ENCODE peak calls at places on chromosome 7, in seven cellular contexts. Z is brain microvascular endothelial cell, H is heart right ventricle, R is WERI-Rb-1, J is IMR-90, P is caudate nucleus, Q is hepatocyte. K is an unnamed sample.

GRCh38 chr7:68770649-68771048 is 827.6 kb upstream of the AUTS2 start:
- DNase-seq in P (no peak), Z (no peak), J (no peak), R (peak), H (peak), Q (peak), K (no peak)

GRCh38 chr7:47786557-47787248 is 161.6 kb downstream of the PKD1L1 start:
- DNase-seq in Q (peak), H (no peak), P (no peak), R (no peak), Z (peak), J (peak), K (peak)

GRCh38 chr7:82444220-82445049 is 858 bp upstream of the CACNA2D1 start:
- DNase-seq in P (no peak), Q (no peak), R (peak), J (no peak), H (no peak), Z (no peak), K (no peak)

GRCh38 chr7:1106063-1106782 is 18.3 kb downstream of the GPER1 start:
- DNase-seq in H (no peak), P (no peak), Z (no peak), J (no peak), R (no peak), Q (no peak), K (no peak)

GRCh38 chr7:139071683-139072082 is 35.8 kb upstream of the ZC3HAV1L start:
- DNase-seq in R (no peak), H (no peak), Q (no peak), P (no peak), Z (no peak), J (no peak), K (no peak)

GRCh38 chr7:122803323-122803722 is 82.9 kb downstream of the CADPS2 start:
- DNase-seq in J (no peak), Q (peak), Z (peak), H (peak), R (no peak), P (no peak), K (no peak)

GRCh38 chr7:38309555-38309954 is 36.1 kb upstream of the TARP start:
- DNase-seq in H (no peak), R (no peak), Z (no peak), Q (no peak), J (no peak), P (no peak), K (no peak)

GRCh38 chr7:46784746-46785145 is 797.2 kb downstream of the TNS3 start:
- DNase-seq in R (no peak), J (peak), Q (peak), P (no peak), Z (peak), H (no peak), K (peak)

GRCh38 chr7:142434666-142435174 is 176.9 kb upstream of the PRSS58 start:
- DNase-seq in P (no peak), J (no peak), Z (no peak), H (no peak), Q (no peak), R (no peak), K (no peak)

GRCh38 chr7:143172354-143172753 is 10.9 kb upstream of the TAS2R39 start:
- DNase-seq in Q (no peak), H (no peak), Z (no peak), J (no peak), R (no peak), P (no peak), K (peak)

DNA sequence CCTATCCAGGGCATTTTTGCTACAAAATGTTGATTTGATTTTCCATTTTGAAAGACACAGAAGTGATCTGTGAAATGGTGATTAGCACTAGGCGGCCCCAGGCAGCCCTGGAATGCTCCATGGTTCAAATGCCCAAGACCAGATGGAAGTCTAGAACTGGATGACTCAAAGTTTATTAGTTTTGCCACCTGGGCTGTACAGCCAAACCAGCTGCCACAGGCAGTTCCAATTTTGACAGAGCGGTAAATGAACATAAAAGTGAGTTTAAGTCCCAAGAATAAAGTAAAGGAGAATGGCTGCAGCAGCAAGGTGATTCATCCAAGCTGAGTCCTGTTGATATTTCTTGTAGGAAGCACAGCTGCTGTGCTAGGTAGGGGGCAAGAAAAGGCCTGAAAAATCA is 180.5 kb downstream of the SUGCT start:
- DNase-seq in J (peak), H (no peak), Q (no peak), R (no peak), P (no peak), Z (no peak), K (no peak)
- H3K27ac ChIP-seq in J (no peak), H (no peak), Q (no peak), R (no peak), P (no peak), Z (no peak), K (no peak)

DNA sequence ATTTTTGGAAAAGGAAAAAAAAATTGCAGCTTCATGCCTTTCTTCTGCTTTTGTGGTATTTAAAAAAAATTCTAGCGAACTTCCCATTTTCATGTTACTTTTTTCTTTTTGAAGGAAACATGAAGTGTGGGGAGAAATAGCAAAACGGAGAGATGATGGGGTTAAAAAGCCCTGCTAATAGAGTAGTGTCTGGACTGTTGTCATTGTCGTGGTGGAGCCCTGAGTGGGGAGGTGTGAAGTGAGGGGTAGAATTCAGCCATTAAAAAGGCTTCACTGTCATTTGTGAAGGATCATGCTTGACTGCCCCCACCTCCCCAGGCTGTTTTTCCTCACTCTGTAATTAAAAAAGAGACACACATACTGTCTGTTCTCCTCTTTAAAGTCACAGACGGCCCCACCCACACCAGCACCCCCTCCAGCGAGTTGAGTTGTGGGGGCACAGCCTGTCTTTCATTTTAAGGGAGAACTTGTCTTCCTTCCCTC is 272.5 kb downstream of the CREB5 start:
- DNase-seq in H (no peak), P (no peak), Q (no peak), J (no peak), R (no peak), Z (no peak), K (no peak)
- H3K27ac ChIP-seq in H (peak), P (peak), Q (no peak), J (no peak), R (no peak), Z (no peak), K (no peak)

GRCh38 chr7:25669300-25669781 is 441.1 kb upstream of the NPVF start:
- DNase-seq in H (no peak), R (no peak), J (no peak), Z (no peak), P (no peak), Q (no peak), K (no peak)
- H3K27ac ChIP-seq in H (peak), R (peak), J (no peak), Z (no peak), P (no peak), Q (peak), K (no peak)

DNA sequence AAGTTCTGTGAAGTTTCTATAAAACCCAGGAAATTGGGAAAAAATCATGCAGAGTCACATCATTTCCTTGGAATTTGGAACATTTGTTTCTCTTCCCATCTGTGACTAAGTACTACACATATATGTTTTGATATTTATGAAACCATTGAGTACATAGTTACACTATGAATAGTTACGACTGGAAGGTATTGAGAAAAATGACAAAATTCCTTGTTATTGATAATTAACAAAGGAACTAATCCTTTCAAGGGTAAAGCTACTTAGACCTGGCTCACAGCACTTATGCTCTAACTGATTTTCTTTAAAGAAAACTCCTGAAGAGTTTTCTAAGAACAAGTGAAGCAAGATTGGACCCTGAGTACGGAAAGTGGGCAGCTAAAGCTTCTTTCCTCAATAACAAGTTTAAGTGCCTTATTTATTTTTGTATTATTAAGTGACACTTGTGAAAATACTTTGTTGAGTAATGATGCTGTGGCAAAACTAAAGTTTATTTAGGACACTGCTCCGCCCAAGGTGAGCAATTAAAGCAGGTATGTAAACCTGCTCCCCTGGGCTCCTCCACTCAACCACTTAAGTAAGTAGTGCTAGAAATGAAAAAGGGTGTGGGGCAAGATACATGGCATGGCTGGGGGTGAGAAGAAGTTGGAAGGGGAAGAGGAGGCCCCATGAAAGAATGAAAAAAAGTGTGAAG is 11.9 kb upstream of the GLCCI1 start:
- DNase-seq in Q (no peak), R (no peak), J (peak), H (no peak), P (no peak), Z (no peak), K (peak)
- H3K27ac ChIP-seq in Q (peak), R (no peak), J (peak), H (no peak), P (no peak), Z (peak), K (peak)

DNA sequence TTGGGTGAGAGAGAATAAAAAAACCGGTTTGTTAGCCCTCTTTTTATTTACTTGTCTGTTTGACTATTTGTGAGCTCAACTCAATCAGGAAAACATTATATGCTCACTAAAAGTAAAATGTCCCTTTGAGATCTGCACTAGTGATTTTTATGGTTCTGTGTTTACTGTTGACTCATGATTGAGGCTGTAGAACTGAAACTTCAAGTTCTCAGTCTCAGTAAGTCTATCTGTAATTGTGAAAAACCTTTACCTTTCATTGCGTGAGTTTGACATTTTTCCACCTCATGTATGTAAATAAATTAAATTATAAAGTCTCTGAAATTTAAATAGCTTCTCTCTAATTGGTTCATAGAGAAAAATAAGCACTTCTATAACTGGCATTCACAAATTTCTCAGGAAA is 17.0 kb upstream of the CASD1 start:
- DNase-seq in Q (no peak), Z (no peak), J (no peak), H (no peak), R (no peak), P (no peak), K (no peak)
- H3K27ac ChIP-seq in Q (no peak), Z (no peak), J (no peak), H (no peak), R (no peak), P (no peak), K (no peak)

GRCh38 chr7:151132461-151133205 is 34.9 kb downstream of the GBX1 start:
- DNase-seq in H (no peak), R (no peak), Z (no peak), J (no peak), Q (no peak), P (no peak), K (no peak)
- H3K27ac ChIP-seq in H (no peak), R (no peak), Z (no peak), J (no peak), Q (no peak), P (peak), K (no peak)

DNA sequence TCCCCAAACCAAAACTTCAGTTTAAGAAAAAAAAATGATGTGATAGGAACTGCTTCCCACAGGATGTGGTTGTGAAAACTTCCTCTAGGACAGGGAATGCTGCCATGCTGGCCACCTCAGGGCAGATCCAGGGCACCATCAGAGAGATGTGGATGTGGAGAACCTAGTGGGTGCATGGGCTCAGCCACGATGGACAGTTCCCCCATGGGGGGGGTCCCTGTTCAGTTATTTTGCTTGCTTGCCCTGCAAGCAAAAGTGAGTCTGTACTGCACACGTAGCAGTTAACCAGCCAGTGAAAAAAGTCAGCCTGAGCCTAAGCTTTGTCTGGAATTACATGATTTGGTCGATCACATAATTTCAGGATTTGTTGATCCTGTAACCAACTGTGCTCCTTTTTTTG is 36.3 kb downstream of the LAMB4 start:
- DNase-seq in P (no peak), Q (no peak), H (no peak), Z (no peak), R (no peak), J (peak), K (no peak)
- H3K27ac ChIP-seq in P (no peak), Q (peak), H (peak), Z (peak), R (no peak), J (peak), K (no peak)

DNA sequence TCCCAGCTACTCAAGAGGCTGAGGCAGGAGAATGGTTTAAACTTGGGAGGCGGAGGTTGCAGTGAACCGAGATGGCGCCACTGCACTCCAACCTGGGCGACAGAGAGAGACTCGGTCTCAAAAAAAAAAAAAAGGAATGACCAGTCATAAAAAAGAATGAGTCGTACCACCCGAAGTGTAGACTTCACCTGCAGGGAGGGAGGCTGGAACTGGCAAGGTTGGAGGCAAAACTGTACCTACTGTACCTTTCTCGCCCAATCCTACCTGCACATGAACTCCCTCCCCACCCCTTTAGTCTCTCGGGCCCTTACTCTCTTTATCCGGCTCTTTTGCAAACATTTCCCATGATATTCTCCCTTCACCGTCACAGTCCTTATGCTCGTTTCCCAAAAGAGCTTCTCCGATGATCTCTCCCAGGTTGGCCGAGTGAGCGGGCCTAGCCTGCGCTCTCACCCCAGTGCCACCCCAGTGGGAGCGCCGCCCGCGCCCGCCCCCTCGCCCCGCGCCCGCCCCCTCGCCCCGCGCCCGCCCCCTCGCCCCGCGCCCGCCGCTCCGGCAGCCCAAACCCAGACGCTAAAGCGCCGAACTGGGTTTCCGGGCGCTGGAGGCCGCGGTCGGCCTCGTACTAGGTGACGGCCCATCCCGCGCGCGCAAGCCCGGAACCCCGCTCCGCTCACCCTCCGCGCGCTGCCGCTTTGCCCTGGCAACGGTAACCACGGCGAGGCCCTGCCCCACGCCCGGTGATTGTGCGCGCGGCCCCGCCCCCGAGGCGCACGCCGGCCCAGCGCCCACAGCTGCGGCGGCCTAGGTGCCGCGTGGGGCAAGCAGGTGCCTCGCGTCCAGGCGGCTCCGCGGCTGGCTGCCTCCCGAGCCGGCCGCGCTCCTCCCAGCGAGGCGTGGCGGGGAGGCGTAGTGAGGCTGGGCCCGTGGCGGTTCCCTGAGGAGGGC is at the start of gene SMKR1:
- DNase-seq in R (peak), H (peak), Q (peak), P (peak), Z (peak), J (peak), K (no peak)
- H3K27ac ChIP-seq in R (no peak), H (no peak), Q (no peak), P (peak), Z (no peak), J (no peak), K (no peak)